ENCODE peak calls at places on chromosomes 2 and 18, in ten cellular contexts. W, J, Z, Q, O, X, D, A, S and I are unnamed samples.

GRCh38 chr2:119794237-119794636 is 34.5 kb downstream of the PTPN4 start:
- DNase-seq in W (no peak), J (no peak), Z (no peak), Q (no peak), O (no peak), X (no peak), D (no peak), A (no peak), S (no peak), I (no peak)

GRCh38 chr2:204691911-204692510 is 146.7 kb downstream of the PARD3B start:
- DNase-seq in W (peak; percentile 90), J (no peak), Z (no peak), Q (no peak), O (peak; percentile 33), X (peak; percentile 65), D (peak; percentile 17), A (no peak), S (peak; percentile 23), I (peak; percentile 94)

GRCh38 chr18:21257383-21257782 is 15.4 kb downstream of the GREB1L start:
- DNase-seq in W (peak; percentile 30), J (no peak), Z (no peak), Q (no peak), O (no peak), X (no peak), D (no peak), A (no peak), S (no peak), I (no peak)

GRCh38 chr18:80191907-80192652 is 55.2 kb downstream of the PARD6G start:
- DNase-seq in W (no peak), J (no peak), Z (no peak), Q (no peak), O (no peak), X (no peak), D (no peak), A (no peak), S (no peak), I (no peak)

GRCh38 chr2:190657474-190658252 is 8.8 kb downstream of the NAB1 start:
- DNase-seq in W (no peak), J (no peak), Z (no peak), Q (no peak), O (no peak), X (no peak), D (no peak), A (no peak), S (no peak), I (no peak)

GRCh38 chr2:5322414-5322813 is 369.8 kb upstream of the SOX11 start:
- DNase-seq in W (no peak), J (no peak), Z (no peak), Q (no peak), O (no peak), X (no peak), D (no peak), A (no peak), S (no peak), I (no peak)

GRCh38 chr2:102485151-102485769 is 12.2 kb downstream of the SLC9A4 start:
- DNase-seq in W (no peak), J (no peak), Z (no peak), Q (no peak), O (no peak), X (no peak), D (no peak), A (no peak), S (no peak), I (no peak)

GRCh38 chr18:5543854-5544389 is at the start of gene EPB41L3:
- DNase-seq in W (peak; percentile 1), J (peak; percentile 70), Z (no peak), Q (no peak), O (peak; percentile 13), X (peak; percentile 33), D (peak; percentile 49), A (no peak), S (peak; percentile 50), I (no peak)

GRCh38 chr2:74816540-74817331 is 17.2 kb upstream of the HK2 start:
- DNase-seq in W (peak; percentile 11), J (no peak), Z (no peak), Q (no peak), O (no peak), X (no peak), D (no peak), A (no peak), S (no peak), I (no peak)

GRCh38 chr2:150495993-150496627 is 8.6 kb upstream of the RND3 start:
- DNase-seq in W (no peak), J (no peak), Z (no peak), Q (no peak), O (no peak), X (peak; percentile 71), D (no peak), A (no peak), S (no peak), I (peak; percentile 88)

GRCh38 chr18:75280427-75281280 is 70.1 kb downstream of the TSHZ1 start:
- DNase-seq in W (no peak), J (no peak), Z (no peak), Q (no peak), O (no peak), X (no peak), D (no peak), A (no peak), S (no peak), I (peak; percentile 31)

GRCh38 chr2:53475320-53475719 is 292.3 kb upstream of the CHAC2 start:
- DNase-seq in W (no peak), J (no peak), Z (no peak), Q (no peak), O (no peak), X (peak; percentile 3), D (no peak), A (no peak), S (no peak), I (peak; percentile 63)

GRCh38 chr2:3741372-3741771 is 38.0 kb downstream of the DCDC2C start:
- DNase-seq in W (no peak), J (no peak), Z (no peak), Q (no peak), O (no peak), X (no peak), D (no peak), A (no peak), S (no peak), I (no peak)

GRCh38 chr2:146927080-146927714 is 917.6 kb upstream of the ACVR2A start:
- DNase-seq in W (peak; percentile 27), J (peak; percentile 76), Z (no peak), Q (peak; percentile 57), O (peak; percentile 53), X (no peak), D (peak; percentile 71), A (no peak), S (no peak), I (peak; percentile 92)

GRCh38 chr2:233210843-233211600 is 40.5 kb upstream of the ATG16L1 start:
- DNase-seq in W (peak; percentile 98), J (no peak), Z (no peak), Q (no peak), O (no peak), X (peak; percentile 95), D (no peak), A (no peak), S (no peak), I (peak; percentile 84)

GRCh38 chr2:198628596-198628995 is 824.2 kb downstream of the PLCL1 start:
- DNase-seq in W (no peak), J (no peak), Z (no peak), Q (no peak), O (no peak), X (no peak), D (no peak), A (no peak), S (no peak), I (no peak)

GRCh38 chr2:192091480-192091879 is 103.3 kb downstream of the TMEFF2 start:
- DNase-seq in W (no peak), J (no peak), Z (no peak), Q (no peak), O (no peak), X (no peak), D (no peak), A (no peak), S (no peak), I (no peak)

GRCh38 chr2:219254590-219255219 is 987 bp upstream of the TUBA4A start:
- DNase-seq in W (no peak), J (no peak), Z (no peak), Q (no peak), O (no peak), X (no peak), D (no peak), A (peak; percentile 46), S (no peak), I (no peak)

GRCh38 chr18:23953984-23954383 is 60.6 kb upstream of the TTC39C start:
- DNase-seq in W (no peak), J (no peak), Z (no peak), Q (no peak), O (no peak), X (no peak), D (no peak), A (no peak), S (no peak), I (no peak)